ENCODE peak calls at places on chromosomes 4 and X, in nine cellular contexts. P is cardiac muscle cell, B is GM12865, H is fibroblast of mammary gland, I is upper lobe of right lung, S is A673, C is PC-9, K is PC-3, M is suprapubic skin. X is an unnamed sample.

GRCh38 chr4:91064157-91064853 is 937.1 kb downstream of the CCSER1 start:
- DNase-seq in P (peak; percentile 76), B (no peak), H (no peak), I (no peak), S (peak; percentile 83), C (peak; percentile 5), K (peak; percentile 7), M (no peak), X (peak; percentile 63)

GRCh38 chr4:79294064-79294463 is 31.8 kb downstream of the NAA11 start:
- DNase-seq in P (no peak), B (no peak), H (peak; percentile 54), I (no peak), S (no peak), C (no peak), K (peak; percentile 3), M (no peak), X (no peak)

GRCh38 chr4:183098080-183098722 is 856 bp upstream of the WWC2 start:
- DNase-seq in P (peak; percentile 69), B (peak; percentile 9), H (peak; percentile 43), I (peak; percentile 88), S (no peak), C (peak; percentile 58), K (peak; percentile 42), M (peak; percentile 72), X (peak; percentile 61)

GRCh38 chrX:110180928-110181310 is 137.0 kb downstream of the AMMECR1 start:
- DNase-seq in P (no peak), B (peak; percentile 68), H (peak; percentile 83), I (no peak), S (peak; percentile 52), C (no peak), K (peak; percentile 65), M (no peak), X (no peak)

GRCh38 chrX:123340691-123341090 is 156.6 kb downstream of the GRIA3 start:
- DNase-seq in P (no peak), B (no peak), H (peak; percentile 69), I (no peak), S (no peak), C (no peak), K (no peak), M (no peak), X (no peak)

GRCh38 chr4:91502365-91502764 is 801.4 kb upstream of the GRID2 start:
- DNase-seq in P (peak; percentile 27), B (peak; percentile 30), H (no peak), I (no peak), S (no peak), C (no peak), K (peak; percentile 45), M (no peak), X (peak; percentile 44)

GRCh38 chrX:51905711-51906110 is 12.3 kb downstream of the MAGED1 start:
- DNase-seq in P (no peak), B (no peak), H (no peak), I (no peak), S (no peak), C (no peak), K (no peak), M (no peak), X (no peak)

GRCh38 chr4:561456-561855 is 14.6 kb downstream of the TMEM271 start:
- DNase-seq in P (no peak), B (no peak), H (no peak), I (no peak), S (no peak), C (no peak), K (no peak), M (no peak), X (no peak)

GRCh38 chr4:111788046-111788642 is 357.1 kb upstream of the FAM241A start:
- DNase-seq in P (no peak), B (no peak), H (no peak), I (no peak), S (no peak), C (no peak), K (no peak), M (no peak), X (no peak)

GRCh38 chrX:112734250-112734649 is 54.5 kb upstream of the LHFPL1 start:
- DNase-seq in P (no peak), B (no peak), H (peak; percentile 4), I (no peak), S (no peak), C (no peak), K (no peak), M (no peak), X (peak; percentile 12)

GRCh38 chrX:8037593-8038348 is 110.6 kb upstream of the PNPLA4 start:
- DNase-seq in P (no peak), B (no peak), H (peak; percentile 23), I (no peak), S (no peak), C (no peak), K (no peak), M (no peak), X (no peak)

GRCh38 chrX:96424007-96424406 is 260.6 kb upstream of the DIAPH2 start:
- DNase-seq in P (no peak), B (no peak), H (peak; percentile 42), I (no peak), S (no peak), C (no peak), K (peak; percentile 11), M (no peak), X (peak; percentile 49)

GRCh38 chr4:181569553-181569952 is 673.6 kb upstream of the TENM3 start:
- DNase-seq in P (peak; percentile 49), B (peak; percentile 36), H (peak; percentile 73), I (no peak), S (peak; percentile 51), C (no peak), K (peak; percentile 15), M (no peak), X (peak; percentile 65)

DNA sequence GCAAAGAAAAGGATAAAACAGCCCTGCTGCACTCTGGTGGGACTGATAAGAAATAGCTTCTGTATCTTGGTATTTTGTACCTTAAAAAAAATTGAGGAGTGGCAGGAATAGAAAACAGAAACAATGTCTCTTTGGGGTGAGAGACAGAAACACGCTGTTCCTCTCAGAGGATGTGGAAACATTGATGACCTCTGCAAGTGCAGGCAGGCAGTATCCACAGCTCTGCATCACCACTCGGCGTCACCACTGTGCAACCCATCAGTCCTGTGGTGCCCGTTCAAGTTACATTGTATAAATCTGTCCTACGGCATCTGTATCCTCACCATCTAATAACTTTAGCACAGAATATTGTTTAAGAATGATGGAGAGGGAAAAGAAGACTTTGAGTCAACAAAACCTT is 152.4 kb upstream of the SPRY1 start:
- DNase-seq in P (no peak), B (peak; percentile 3), H (peak; percentile 17), I (peak; percentile 71), S (no peak), C (no peak), K (no peak), M (peak; percentile 67), X (peak; percentile 46)
- H3K4me3 ChIP-seq in P (no peak overlapping the region), B (no peak overlapping the region), H (no peak overlapping the region), I (no peak overlapping the region), S (no peak overlapping the region), C (no peak overlapping the region), K (no peak overlapping the region), M (no peak overlapping the region), X (no peak overlapping the region)

GRCh38 chr4:71540749-71541269 is 202.0 kb downstream of the SLC4A4 start:
- DNase-seq in P (no peak), B (peak; percentile 8), H (no peak), I (no peak), S (peak; percentile 44), C (no peak), K (peak; percentile 22), M (no peak), X (peak; percentile 13)
- TF ChIP-seq CTCF in P (peak; percentile 19), B (no peak), H (no peak), I (no peak), S (peak; percentile 23), C (no peak), K (peak; percentile 53), M (no peak), X (peak; percentile 3)

GRCh38 chr4:2416564-2417195 is 1.8 kb downstream of the ZFYVE28 start:
- DNase-seq in P (peak; percentile 22), B (peak; percentile 47), H (no peak), I (peak; percentile 72), S (no peak), C (no peak), K (no peak), M (no peak), X (peak; percentile 23)
- H3K4me3 ChIP-seq in P (peak overlapping the region; percentile 23), B (peak overlapping the region; percentile 38), H (no peak overlapping the region), I (peak overlapping the region; percentile 61), S (peak overlapping the region; percentile 59), C (no peak overlapping the region), K (peak overlapping the region; percentile 71), M (peak overlapping the region; percentile 71), X (peak overlapping the region; percentile 53)

DNA sequence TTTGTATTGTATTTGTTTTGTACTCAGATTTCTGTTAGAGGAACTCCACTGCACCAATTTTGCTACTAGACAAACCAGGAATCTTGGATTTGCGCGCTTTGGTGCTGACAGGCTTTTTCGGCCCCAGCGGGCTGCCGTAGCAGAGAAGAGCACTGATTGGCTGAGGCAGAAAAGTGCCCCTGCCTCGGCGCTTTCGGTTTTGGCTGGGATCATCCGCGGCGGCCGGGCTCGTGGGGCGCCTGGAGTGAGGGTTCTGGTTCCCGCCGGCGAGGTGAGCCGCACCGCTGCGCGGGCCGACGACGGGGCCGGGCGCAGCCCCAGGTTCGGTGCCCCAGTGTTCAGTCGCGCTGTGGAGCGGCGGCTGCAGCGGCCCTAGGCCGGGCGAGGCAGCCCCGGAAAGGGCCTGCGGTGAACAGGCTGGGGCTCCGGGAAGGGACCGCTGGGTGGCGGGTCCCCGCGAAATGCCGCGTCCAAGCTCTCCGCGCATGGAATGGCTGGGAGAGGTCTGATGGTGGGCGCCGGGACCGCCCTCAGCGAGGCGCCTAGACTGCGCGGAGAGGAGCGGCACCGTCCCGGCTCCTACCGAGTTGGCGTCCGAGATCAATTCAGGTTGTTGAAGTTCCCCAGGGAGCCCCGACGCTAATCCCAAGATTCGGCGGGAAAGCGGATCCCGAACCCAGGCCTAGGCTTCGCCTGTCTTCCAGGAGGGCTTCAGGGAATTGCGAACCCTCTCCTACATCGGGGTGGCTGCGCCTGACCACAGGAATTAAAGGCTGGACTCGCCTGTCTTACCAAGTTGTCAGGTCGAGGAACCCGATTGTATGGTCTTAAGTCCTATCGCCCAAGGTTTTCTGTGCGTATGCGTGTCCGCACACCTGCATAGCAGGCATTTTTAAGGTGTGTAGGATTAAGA is at the start of gene LSM6:
- DNase-seq in P (peak; percentile 79), B (peak; percentile 90), H (peak; percentile 85), I (peak; percentile 93), S (peak; percentile 91), C (peak; percentile 73), K (peak; percentile 87), M (peak; percentile 89), X (peak; percentile 89)
- TF ChIP-seq CTCF in P (peak; percentile 2), B (no peak), H (no peak), I (no peak), S (peak; percentile 9), C (no peak), K (no peak), M (no peak), X (no peak)